ENCODE peak calls at places on chromosome 11, in four cellular contexts. J is hippocampal formation, Z is fibroblast of villous mesenchyme, T is Calu3. P is an unnamed sample.

GRCh38 chr11:36312593-36312990 is 16.5 kb downstream of the PRR5L start:
- DNase-seq in J (no peak), Z (peak), T (peak), P (peak)

GRCh38 chr11:9014826-9015225 is 11.0 kb upstream of the NRIP3 start:
- DNase-seq in J (no peak), T (no peak), Z (no peak), P (no peak)

GRCh38 chr11:4881188-4881587 is 512 bp upstream of the OR51T1 start:
- DNase-seq in J (no peak), T (no peak), Z (no peak), P (no peak)

GRCh38 chr11:132595711-132596111 is 936.6 kb downstream of the OPCML start:
- DNase-seq in Z (peak), T (no peak), J (no peak), P (no peak)

GRCh38 chr11:73322111-73322985 is 14.3 kb downstream of the ARHGEF17 start:
- DNase-seq in T (no peak), Z (peak), J (no peak), P (no peak)

GRCh38 chr11:27041141-27041869 is 690 bp downstream of the BBOX1 start:
- DNase-seq in Z (peak), J (no peak), T (no peak), P (peak)

GRCh38 chr11:1238767-1239595 is 16.1 kb downstream of the MUC5B start:
- DNase-seq in Z (no peak), T (no peak), J (no peak), P (no peak)

GRCh38 chr11:116707746-116708145 is 65.0 kb downstream of the BUD13 start:
- DNase-seq in T (no peak), J (no peak), Z (no peak), P (no peak)

GRCh38 chr11:119108151-119108856 is 1.2 kb downstream of the C2CD2L start:
- DNase-seq in J (peak), T (peak), Z (peak), P (peak)

GRCh38 chr11:125494601-125494986 is 1.5 kb downstream of the FEZ1 start:
- DNase-seq in Z (no peak), J (no peak), T (no peak), P (no peak)

GRCh38 chr11:910044-910588 is 494 bp downstream of the CHID1 start:
- DNase-seq in Z (no peak), J (no peak), T (no peak), P (no peak)

GRCh38 chr11:91700854-91701253 is 523.8 kb upstream of the FAT3 start:
- DNase-seq in J (no peak), T (no peak), Z (no peak), P (no peak)

GRCh38 chr11:13140028-13140870 is 131.1 kb downstream of the RASSF10 start:
- DNase-seq in J (no peak), T (peak), Z (peak), P (peak)

GRCh38 chr11:66881436-66881835 is 24.6 kb downstream of the LRFN4 start:
- DNase-seq in T (no peak), Z (no peak), J (no peak), P (no peak)

GRCh38 chr11:107177106-107177477 is 158.8 kb upstream of the GUCY1A2 start:
- DNase-seq in Z (no peak), J (no peak), T (no peak), P (no peak)

GRCh38 chr11:41177791-41178190 is 281.7 kb downstream of the LRRC4C start:
- DNase-seq in Z (no peak), J (no peak), T (no peak), P (no peak)

GRCh38 chr11:122673706-122674105 is 18.2 kb downstream of the UBASH3B start:
- DNase-seq in T (no peak), Z (no peak), J (no peak), P (peak)

GRCh38 chr11:27973851-27974536 is 134.0 kb downstream of the KIF18A start:
- DNase-seq in Z (no peak), J (no peak), T (no peak), P (no peak)

GRCh38 chr11:13487661-13488030 is 8.2 kb downstream of the PTH start:
- DNase-seq in J (no peak), T (peak), Z (no peak), P (peak)

GRCh38 chr11:102318469-102318868 is 1.2 kb downstream of the BIRC3 start:
- DNase-seq in T (peak), J (no peak), Z (no peak), P (no peak)

GRCh38 chr11:2431395-2431794 is 12.9 kb downstream of the TRPM5 start:
- DNase-seq in T (no peak), Z (no peak), J (no peak), P (no peak)

GRCh38 chr11:35997908-35998307 is 54.0 kb downstream of the LDLRAD3 start:
- DNase-seq in Z (no peak), J (no peak), T (no peak), P (no peak)

GRCh38 chr11:68598816-68599653 is 85.3 kb upstream of the GAL start:
- DNase-seq in Z (peak), T (no peak), J (no peak), P (peak)

GRCh38 chr11:25755918-25756584 is 575.9 kb upstream of the ANO3 start:
- DNase-seq in J (no peak), T (no peak), Z (no peak), P (no peak)

GRCh38 chr11:116177521-116178220 is 595.1 kb downstream of the BUD13 start:
- DNase-seq in J (no peak), T (no peak), Z (no peak), P (no peak)

GRCh38 chr11:61507012-61507768 is 1.4 kb upstream of the LRRC10B start:
- DNase-seq in Z (no peak), J (no peak), T (no peak), P (no peak)

GRCh38 chr11:125261471-125262087 is 97.0 kb downstream of the PKNOX2 start:
- DNase-seq in J (no peak), Z (no peak), T (no peak), P (no peak)

GRCh38 chr11:66889974-66890373 is 33.1 kb downstream of the LRFN4 start:
- DNase-seq in T (no peak), Z (peak), J (no peak), P (peak)

GRCh38 chr11:95922536-95923440 is 1.1 kb downstream of the MTMR2 start:
- DNase-seq in J (no peak), Z (no peak), T (no peak), P (no peak)

GRCh38 chr11:116697011-116697410 is 75.8 kb downstream of the BUD13 start:
- DNase-seq in T (no peak), J (no peak), Z (no peak), P (no peak)

GRCh38 chr11:34242037-34242625 is 115.7 kb downstream of the ABTB2 start:
- DNase-seq in T (no peak), J (no peak), Z (peak), P (peak)

GRCh38 chr11:72598466-72598865 is 75.8 kb downstream of the PDE2A start:
- DNase-seq in Z (no peak), T (no peak), J (no peak), P (no peak)

GRCh38 chr11:116984589-116984988 is 113.6 kb downstream of the SIK3 start:
- DNase-seq in T (no peak), Z (peak), J (no peak), P (peak)

GRCh38 chr11:119222308-119222707 is 16.2 kb downstream of the CBL start:
- DNase-seq in Z (peak), T (no peak), J (peak), P (peak)

GRCh38 chr11:68780829-68781228 is 29.5 kb upstream of the TESMIN start:
- DNase-seq in Z (peak), T (peak), J (no peak), P (peak)

GRCh38 chr11:864118-864827 is 21.6 kb downstream of the TSPAN4 start:
- DNase-seq in J (no peak), T (no peak), Z (no peak), P (no peak)

GRCh38 chr11:76664578-76665061 is 5.9 kb downstream of the LRRC32 start:
- DNase-seq in T (no peak), Z (no peak), J (no peak), P (no peak)

GRCh38 chr11:1219836-1220810 is 2.7 kb upstream of the MUC5B start:
- DNase-seq in J (no peak), T (peak), Z (no peak), P (no peak)